ENCODE peak calls at places on chromosomes 12 and 14, in four cellular contexts. M, N, K and C are unnamed samples.

GRCh38 chr12:48980389-48980952 is 2.3 kb downstream of the WNT1 start:
- DNase-seq in M (no peak), N (no peak), K (peak), C (peak)

GRCh38 chr12:25242981-25243764 is 7.6 kb downstream of the KRAS start:
- DNase-seq in M (no peak), N (no peak), K (no peak), C (no peak)

GRCh38 chr12:12019881-12020280 is 50.9 kb upstream of the BCL2L14 start:
- DNase-seq in M (no peak), N (no peak), K (no peak), C (no peak)

GRCh38 chr12:85627584-85627983 is 208.6 kb downstream of the RASSF9 start:
- DNase-seq in M (no peak), N (no peak), K (no peak), C (no peak)

GRCh38 chr14:66401447-66402095 is 84.6 kb upstream of the CCDC196 start:
- DNase-seq in M (no peak), N (peak), K (no peak), C (no peak)

GRCh38 chr12:104703372-104703771 is 246.6 kb downstream of the CHST11 start:
- DNase-seq in M (no peak), N (no peak), K (no peak), C (no peak)

GRCh38 chr12:105083551-105084105 is 630 bp downstream of the ALDH1L2 start:
- DNase-seq in M (peak), N (peak), K (no peak), C (peak)

GRCh38 chr12:12384601-12385321 is 27.9 kb downstream of the BORCS5 start:
- DNase-seq in M (no peak), N (peak), K (no peak), C (peak)

GRCh38 chr12:123754041-123754757 is 7.9 kb upstream of the DNAH10 start:
- DNase-seq in M (no peak), N (no peak), K (no peak), C (no peak)

GRCh38 chr14:38120109-38120508 is 87.6 kb upstream of the SSTR1 start:
- DNase-seq in M (no peak), N (no peak), K (no peak), C (no peak)

GRCh38 chr14:90319173-90319572 is 12.6 kb downstream of the NRDE2 start:
- DNase-seq in M (no peak), N (no peak), K (no peak), C (no peak)

GRCh38 chr12:68245071-68246021 is 8.1 kb downstream of the IL22 start:
- DNase-seq in M (no peak), N (no peak), K (no peak), C (no peak)

GRCh38 chr12:39442895-39443703 is at the start of gene KIF21A:
- DNase-seq in M (peak), N (peak), K (peak), C (peak)

GRCh38 chr12:22598763-22599161 is 26.2 kb upstream of the ETNK1 start:
- DNase-seq in M (no peak), N (no peak), K (no peak), C (no peak)

GRCh38 chr12:64400041-64400440 is 4.2 kb upstream of the XPOT start:
- DNase-seq in M (no peak), N (no peak), K (peak), C (peak)

GRCh38 chr12:102876883-102877282 is 40.2 kb downstream of the PAH start:
- DNase-seq in M (peak), N (no peak), K (no peak), C (peak)

GRCh38 chr12:6605425-6606330 is 1.5 kb downstream of the CHD4 start:
- DNase-seq in M (no peak), N (peak), K (peak), C (peak)

GRCh38 chr14:53304726-53305381 is 151.7 kb upstream of the DDHD1 start:
- DNase-seq in M (peak), N (no peak), K (no peak), C (no peak)

GRCh38 chr12:52262286-52262685 is 12.2 kb upstream of the KRT86 start:
- DNase-seq in M (no peak), N (no peak), K (no peak), C (no peak)

GRCh38 chr12:93243689-93244513 is 133.8 kb upstream of the NUDT4 start:
- DNase-seq in M (peak), N (peak), K (no peak), C (no peak)

GRCh38 chr12:90619943-90620342 is 335.0 kb downstream of the CCER1 start:
- DNase-seq in M (no peak), N (no peak), K (no peak), C (no peak)